ENCODE peak calls at places on chromosomes 2 and 18, in seven cellular contexts. O is neural progenitor cell, J is osteoblast, F is heart right ventricle, X is thoracic aorta, H is PC-9, W is HepG2. S is an unnamed sample.

GRCh38 chr2:95265182-95265581 is 9.1 kb upstream of the PROM2 start:
- DNase-seq in O (no peak), J (no peak), F (no peak), X (no peak), H (no peak), W (no peak), S (no peak)

GRCh38 chr2:193793914-193794313 is 1599.2 kb upstream of the TMEFF2 start:
- DNase-seq in O (no peak), J (no peak), F (no peak), X (no peak), H (no peak), W (no peak), S (peak; percentile 49)

GRCh38 chr2:26000561-26001211 is 18.4 kb upstream of the KIF3C start:
- DNase-seq in O (no peak), J (peak; percentile 89), F (no peak), X (peak; percentile 37), H (peak; percentile 40), W (peak; percentile 79), S (peak; percentile 72)

GRCh38 chr2:241706539-241706938 is 4.7 kb downstream of the ING5 start:
- DNase-seq in O (no peak), J (no peak), F (no peak), X (no peak), H (no peak), W (no peak), S (no peak)

GRCh38 chr2:106143495-106144215 is 50.4 kb downstream of the UXS1 start:
- DNase-seq in O (no peak), J (no peak), F (no peak), X (no peak), H (peak; percentile 56), W (no peak), S (peak; percentile 5)

GRCh38 chr2:236546561-236546961 is 23.1 kb upstream of the ACKR3 start:
- DNase-seq in O (no peak), J (no peak), F (no peak), X (no peak), H (no peak), W (no peak), S (no peak)

GRCh38 chr2:168118733-168119518 is 128.5 kb downstream of the STK39 start:
- DNase-seq in O (peak; percentile 90), J (no peak), F (no peak), X (no peak), H (peak; percentile 35), W (peak; percentile 71), S (peak; percentile 82)

GRCh38 chr2:100365434-100365833 is 43.1 kb upstream of the LONRF2 start:
- DNase-seq in O (no peak), J (no peak), F (no peak), X (no peak), H (peak; percentile 35), W (no peak), S (peak; percentile 71)

GRCh38 chr2:126212735-126213134 is 443.2 kb upstream of the GYPC start:
- DNase-seq in O (no peak), J (no peak), F (no peak), X (no peak), H (no peak), W (no peak), S (no peak)

GRCh38 chr2:155815851-155816250 is 516.7 kb downstream of the NR4A2 start:
- DNase-seq in O (peak; percentile 55), J (no peak), F (no peak), X (no peak), H (no peak), W (peak; percentile 54), S (peak; percentile 0)

GRCh38 chr2:191165190-191165643 is 14.4 kb upstream of the STAT4 start:
- DNase-seq in O (peak; percentile 57), J (no peak), F (no peak), X (no peak), H (peak; percentile 57), W (peak; percentile 23), S (peak; percentile 77)

GRCh38 chr2:100213595-100213994 is 71.2 kb upstream of the AFF3 start:
- DNase-seq in O (no peak), J (no peak), F (peak; percentile 74), X (no peak), H (no peak), W (no peak), S (no peak)

GRCh38 chr2:186874713-186875112 is 25.7 kb upstream of the ZSWIM2 start:
- DNase-seq in O (no peak), J (no peak), F (no peak), X (no peak), H (no peak), W (no peak), S (no peak)

GRCh38 chr2:95281071-95281470 is 6.8 kb downstream of the PROM2 start:
- DNase-seq in O (no peak), J (peak; percentile 11), F (no peak), X (no peak), H (no peak), W (no peak), S (no peak)

GRCh38 chr2:56770490-56770889 is 586.7 kb downstream of the CCDC85A start:
- DNase-seq in O (no peak), J (no peak), F (no peak), X (no peak), H (no peak), W (no peak), S (peak; percentile 64)

GRCh38 chr18:80159713-80160636 is 50.9 kb downstream of the ADNP2 start:
- DNase-seq in O (no peak), J (peak; percentile 83), F (peak; percentile 43), X (no peak), H (no peak), W (no peak), S (peak; percentile 20)

GRCh38 chr2:64737547-64737946 is 83.8 kb upstream of the SERTAD2 start:
- DNase-seq in O (no peak), J (peak; percentile 50), F (no peak), X (no peak), H (no peak), W (no peak), S (peak; percentile 52)

GRCh38 chr18:74278058-74278457 is 13.7 kb downstream of the CYB5A start:
- DNase-seq in O (no peak), J (no peak), F (no peak), X (no peak), H (no peak), W (peak; percentile 29), S (no peak)

GRCh38 chr2:1538663-1539062 is 125.4 kb downstream of the TPO start:
- DNase-seq in O (peak; percentile 72), J (peak; percentile 69), F (no peak), X (no peak), H (no peak), W (peak; percentile 25), S (peak; percentile 52)

DNA sequence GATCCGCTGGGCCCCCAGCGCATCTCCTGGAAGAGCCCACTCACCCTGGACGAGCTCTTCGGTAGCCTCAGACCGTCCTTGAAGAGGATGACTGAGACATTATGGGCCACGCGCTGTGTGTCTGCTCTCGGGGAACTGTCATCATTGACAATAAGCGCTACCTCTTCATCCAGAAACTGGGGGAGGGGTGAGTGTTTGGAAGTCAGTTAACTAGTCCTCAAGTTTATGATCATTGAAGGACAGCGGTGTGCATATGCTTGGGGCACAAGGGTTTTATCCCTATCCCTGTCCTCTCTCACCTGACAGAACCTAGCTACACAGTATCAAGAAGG is 586 bp downstream of the STK16 start:
- DNase-seq in O (no peak), J (peak; percentile 73), F (no peak), X (no peak), H (no peak), W (no peak), S (peak; percentile 49)
- H3K4me1 ChIP-seq in O (no peaks in the 10 kb centered on the region), J (peaks cover 37% of the 10 kb centered on the region), F (peaks cover 57% of the 10 kb centered on the region), X (peaks cover 36% of the 10 kb centered on the region), H (peaks cover 51% of the 10 kb centered on the region), W (peaks cover 59% of the 10 kb centered on the region), S (peaks cover 35% of the 10 kb centered on the region)

DNA sequence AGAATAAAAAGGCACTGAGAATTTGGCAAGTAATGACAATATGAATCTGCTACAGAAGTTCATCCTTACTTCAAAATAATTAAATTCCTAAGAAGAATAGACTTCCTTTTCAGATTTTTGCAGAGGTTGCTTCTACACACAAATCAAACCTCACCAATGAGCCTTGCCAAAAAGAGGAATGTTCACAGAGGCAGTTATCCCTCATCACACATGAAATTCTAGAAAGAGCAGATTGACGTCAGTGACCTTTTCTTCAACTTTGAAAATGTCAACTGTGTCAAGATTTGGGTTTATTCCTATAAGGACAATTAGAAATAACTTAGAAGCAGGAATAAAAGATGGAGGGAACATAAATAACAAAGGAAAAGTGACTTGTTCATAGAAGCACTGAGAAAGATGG is 64.6 kb downstream of the MBD2 start:
- DNase-seq in O (no peak), J (no peak), F (no peak), X (no peak), H (no peak), W (no peak), S (no peak)
- H3K36me3 ChIP-seq in O (no peaks in the 10 kb centered on the region), J (peaks cover 35% of the 10 kb centered on the region), F (peaks cover 100% of the 10 kb centered on the region), X (peaks cover 34% of the 10 kb centered on the region), H (peaks cover 34% of the 10 kb centered on the region), W (peaks cover 14% of the 10 kb centered on the region), S (peaks cover 49% of the 10 kb centered on the region)

DNA sequence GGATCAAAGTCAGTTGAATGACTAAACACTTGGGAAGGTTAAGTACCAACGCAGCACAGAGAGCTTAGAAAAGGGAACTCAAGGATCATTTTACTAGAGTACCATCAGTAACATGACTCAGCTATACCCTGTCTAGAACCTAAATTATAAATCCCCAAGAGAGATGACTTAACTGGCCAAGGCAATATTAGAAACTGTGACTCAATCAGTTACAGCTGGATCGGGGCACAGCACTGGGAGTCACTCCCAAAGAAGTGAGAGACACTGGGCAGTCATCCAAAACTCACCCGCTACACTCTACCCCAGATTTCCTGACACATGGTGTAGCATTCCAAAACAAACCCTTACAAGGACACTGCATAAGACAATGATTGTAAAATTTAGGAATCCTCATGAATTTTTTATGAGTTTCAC is 17.7 kb downstream of the IWS1 start:
- DNase-seq in O (no peak), J (peak; percentile 91), F (peak; percentile 33), X (peak; percentile 82), H (peak; percentile 98), W (peak; percentile 44), S (peak; percentile 100)
- H3K4me1 ChIP-seq in O (no peaks in the 10 kb centered on the region), J (peaks cover 38% of the 10 kb centered on the region), F (peaks cover 66% of the 10 kb centered on the region), X (peaks cover 18% of the 10 kb centered on the region), H (peaks cover 34% of the 10 kb centered on the region), W (peaks cover 49% of the 10 kb centered on the region), S (peaks cover 58% of the 10 kb centered on the region)

GRCh38 chr2:216147172-216148131 is 38.3 kb downstream of the XRCC5 start:
- DNase-seq in O (no peak), J (no peak), F (no peak), X (no peak), H (peak; percentile 24), W (no peak), S (no peak)

GRCh38 chr2:216142540-216142939 is 33.4 kb downstream of the XRCC5 start:
- DNase-seq in O (no peak), J (peak; percentile 50), F (no peak), X (no peak), H (no peak), W (no peak), S (peak; percentile 69)

GRCh38 chr2:216146573-216146972 is 37.4 kb downstream of the XRCC5 start:
- DNase-seq in O (no peak), J (no peak), F (no peak), X (no peak), H (no peak), W (no peak), S (no peak)

GRCh38 chr2:216144857-216145256 is 35.7 kb downstream of the XRCC5 start:
- DNase-seq in O (no peak), J (no peak), F (no peak), X (no peak), H (no peak), W (no peak), S (no peak)

DNA sequence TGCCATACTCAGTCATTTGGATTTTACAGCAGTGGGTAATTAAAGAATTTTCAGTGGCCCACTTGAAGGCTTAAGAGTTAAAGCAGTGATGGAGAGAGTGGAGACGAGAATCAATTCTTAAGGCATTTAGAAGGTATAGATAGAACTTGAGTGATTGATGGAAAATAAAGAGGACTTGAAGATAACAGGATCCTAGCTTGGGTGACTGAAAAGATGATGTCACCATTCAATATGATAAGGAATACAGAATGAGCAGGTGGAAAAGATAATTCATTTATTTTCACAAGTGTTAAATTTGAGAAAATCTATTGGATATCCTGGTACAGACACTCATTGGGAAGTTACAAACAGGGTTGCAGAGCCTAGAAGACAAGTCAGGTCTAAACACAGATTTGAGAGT is 35.2 kb downstream of the XRCC5 start:
- DNase-seq in O (no peak), J (no peak), F (no peak), X (no peak), H (no peak), W (no peak), S (no peak)
- H3K36me3 ChIP-seq in O (peaks cover 36% of the 10 kb centered on the region), J (peaks cover 84% of the 10 kb centered on the region), F (peaks cover 100% of the 10 kb centered on the region), X (peaks cover 58% of the 10 kb centered on the region), H (peaks cover 84% of the 10 kb centered on the region), W (peaks cover 40% of the 10 kb centered on the region), S (peaks cover 75% of the 10 kb centered on the region)